ENCODE peak calls at places on chromosomes 3 and 15, in nine cellular contexts. One of them, this sample, is unnamed.
A peak's percentile ranks its signal among the peaks of the same experiment; 100 is the strongest.

GRCh38 chr3:162487138-162487537 is 990.5 kb downstream of the OTOL1 start:
- DNase-seq in H7: no peak
- DNase-seq in CD8-positive, alpha-beta memory T cell: no peak
- DNase-seq in SK-N-MC: no peak
- DNase-seq in WERI-Rb-1: no peak
- DNase-seq in endodermal cell: no peak
- DNase-seq in naive thymus-derived CD4-positive, alpha-beta T cell: no peak
- DNase-seq in cardiac muscle cell: no peak
- DNase-seq in adrenal gland: no peak
- DNase-seq in this sample: no peak

GRCh38 chr3:9340450-9341009 is 22.3 kb upstream of the THUMPD3 start:
- DNase-seq in H7: no peak
- DNase-seq in CD8-positive, alpha-beta memory T cell: no peak
- DNase-seq in SK-N-MC: no peak
- DNase-seq in WERI-Rb-1: no peak
- DNase-seq in endodermal cell: no peak
- DNase-seq in naive thymus-derived CD4-positive, alpha-beta T cell: no peak
- DNase-seq in cardiac muscle cell: no peak
- DNase-seq in adrenal gland: peak; percentile 44
- DNase-seq in this sample: no peak

GRCh38 chr15:68386587-68387287 is 45.2 kb downstream of the ITGA11 start:
- DNase-seq in H7: no peak
- DNase-seq in CD8-positive, alpha-beta memory T cell: no peak
- DNase-seq in SK-N-MC: no peak
- DNase-seq in WERI-Rb-1: no peak
- DNase-seq in endodermal cell: no peak
- DNase-seq in naive thymus-derived CD4-positive, alpha-beta T cell: peak; percentile 8
- DNase-seq in cardiac muscle cell: no peak
- DNase-seq in adrenal gland: no peak
- DNase-seq in this sample: no peak

GRCh38 chr3:64176461-64176996 is 48.7 kb downstream of the PRICKLE2 start:
- DNase-seq in H7: no peak
- DNase-seq in CD8-positive, alpha-beta memory T cell: no peak
- DNase-seq in SK-N-MC: no peak
- DNase-seq in WERI-Rb-1: no peak
- DNase-seq in endodermal cell: no peak
- DNase-seq in naive thymus-derived CD4-positive, alpha-beta T cell: no peak
- DNase-seq in cardiac muscle cell: no peak
- DNase-seq in adrenal gland: no peak
- DNase-seq in this sample: no peak

GRCh38 chr3:113312416-113312815 is 101.1 kb downstream of the BOC start:
- DNase-seq in H7: no peak
- DNase-seq in CD8-positive, alpha-beta memory T cell: no peak
- DNase-seq in SK-N-MC: no peak
- DNase-seq in WERI-Rb-1: no peak
- DNase-seq in endodermal cell: peak; percentile 66
- DNase-seq in naive thymus-derived CD4-positive, alpha-beta T cell: no peak
- DNase-seq in cardiac muscle cell: no peak
- DNase-seq in adrenal gland: no peak
- DNase-seq in this sample: no peak

GRCh38 chr3:104359546-104359945 is 1007.2 kb upstream of the ALCAM start:
- DNase-seq in H7: no peak
- DNase-seq in CD8-positive, alpha-beta memory T cell: no peak
- DNase-seq in SK-N-MC: no peak
- DNase-seq in WERI-Rb-1: no peak
- DNase-seq in endodermal cell: no peak
- DNase-seq in naive thymus-derived CD4-positive, alpha-beta T cell: no peak
- DNase-seq in cardiac muscle cell: peak; percentile 21
- DNase-seq in adrenal gland: no peak
- DNase-seq in this sample: no peak

GRCh38 chr15:80620931-80621330 is 74.2 kb upstream of the ABHD17C start:
- DNase-seq in H7: no peak
- DNase-seq in CD8-positive, alpha-beta memory T cell: no peak
- DNase-seq in SK-N-MC: no peak
- DNase-seq in WERI-Rb-1: no peak
- DNase-seq in endodermal cell: no peak
- DNase-seq in naive thymus-derived CD4-positive, alpha-beta T cell: no peak
- DNase-seq in cardiac muscle cell: no peak
- DNase-seq in adrenal gland: no peak
- DNase-seq in this sample: no peak

GRCh38 chr15:101411588-101411987 is 77.9 kb downstream of the PCSK6 start:
- DNase-seq in H7: no peak
- DNase-seq in CD8-positive, alpha-beta memory T cell: no peak
- DNase-seq in SK-N-MC: no peak
- DNase-seq in WERI-Rb-1: no peak
- DNase-seq in endodermal cell: no peak
- DNase-seq in naive thymus-derived CD4-positive, alpha-beta T cell: no peak
- DNase-seq in cardiac muscle cell: no peak
- DNase-seq in adrenal gland: no peak
- DNase-seq in this sample: no peak

GRCh38 chr3:37709946-37710345 is 151.7 kb upstream of the CTDSPL start:
- DNase-seq in H7: no peak
- DNase-seq in CD8-positive, alpha-beta memory T cell: no peak
- DNase-seq in SK-N-MC: no peak
- DNase-seq in WERI-Rb-1: no peak
- DNase-seq in endodermal cell: no peak
- DNase-seq in naive thymus-derived CD4-positive, alpha-beta T cell: no peak
- DNase-seq in cardiac muscle cell: no peak
- DNase-seq in adrenal gland: no peak
- DNase-seq in this sample: no peak

GRCh38 chr3:182935803-182936202 is 44.5 kb downstream of the DCUN1D1 start:
- DNase-seq in H7: no peak
- DNase-seq in CD8-positive, alpha-beta memory T cell: no peak
- DNase-seq in SK-N-MC: no peak
- DNase-seq in WERI-Rb-1: no peak
- DNase-seq in endodermal cell: no peak
- DNase-seq in naive thymus-derived CD4-positive, alpha-beta T cell: no peak
- DNase-seq in cardiac muscle cell: no peak
- DNase-seq in adrenal gland: no peak
- DNase-seq in this sample: no peak

GRCh38 chr3:31941230-31941632 is 39.8 kb downstream of the OSBPL10 start:
- DNase-seq in H7: no peak
- DNase-seq in CD8-positive, alpha-beta memory T cell: no peak
- DNase-seq in SK-N-MC: no peak
- DNase-seq in WERI-Rb-1: no peak
- DNase-seq in endodermal cell: no peak
- DNase-seq in naive thymus-derived CD4-positive, alpha-beta T cell: no peak
- DNase-seq in cardiac muscle cell: no peak
- DNase-seq in adrenal gland: no peak
- DNase-seq in this sample: peak; percentile 13

GRCh38 chr3:13480340-13481318 is 523 bp downstream of the HDAC11 start:
- DNase-seq in H7: no peak
- DNase-seq in CD8-positive, alpha-beta memory T cell: peak; percentile 77
- DNase-seq in SK-N-MC: no peak
- DNase-seq in WERI-Rb-1: peak; percentile 31
- DNase-seq in endodermal cell: peak; percentile 84
- DNase-seq in naive thymus-derived CD4-positive, alpha-beta T cell: no peak
- DNase-seq in cardiac muscle cell: no peak
- DNase-seq in adrenal gland: peak; percentile 54
- DNase-seq in this sample: no peak

GRCh38 chr15:77409259-77410156 is 10.4 kb downstream of the PEAK1 start:
- DNase-seq in H7: no peak
- DNase-seq in CD8-positive, alpha-beta memory T cell: no peak
- DNase-seq in SK-N-MC: peak; percentile 73
- DNase-seq in WERI-Rb-1: no peak
- DNase-seq in endodermal cell: no peak
- DNase-seq in naive thymus-derived CD4-positive, alpha-beta T cell: no peak
- DNase-seq in cardiac muscle cell: no peak
- DNase-seq in adrenal gland: no peak
- DNase-seq in this sample: no peak

GRCh38 chr3:17207019-17207418 is 322.3 kb downstream of the PLCL2 start:
- DNase-seq in H7: no peak
- DNase-seq in CD8-positive, alpha-beta memory T cell: no peak
- DNase-seq in SK-N-MC: no peak
- DNase-seq in WERI-Rb-1: no peak
- DNase-seq in endodermal cell: no peak
- DNase-seq in naive thymus-derived CD4-positive, alpha-beta T cell: no peak
- DNase-seq in cardiac muscle cell: no peak
- DNase-seq in adrenal gland: no peak
- DNase-seq in this sample: no peak

GRCh38 chr15:78414608-78415250 is 23.3 kb upstream of the IREB2 start:
- DNase-seq in H7: no peak
- DNase-seq in CD8-positive, alpha-beta memory T cell: no peak
- DNase-seq in SK-N-MC: no peak
- DNase-seq in WERI-Rb-1: no peak
- DNase-seq in endodermal cell: no peak
- DNase-seq in naive thymus-derived CD4-positive, alpha-beta T cell: no peak
- DNase-seq in cardiac muscle cell: no peak
- DNase-seq in adrenal gland: no peak
- DNase-seq in this sample: no peak

GRCh38 chr15:63575312-63575711 is 21.9 kb upstream of the FBXL22 start:
- DNase-seq in H7: no peak
- DNase-seq in CD8-positive, alpha-beta memory T cell: no peak
- DNase-seq in SK-N-MC: no peak
- DNase-seq in WERI-Rb-1: no peak
- DNase-seq in endodermal cell: no peak
- DNase-seq in naive thymus-derived CD4-positive, alpha-beta T cell: no peak
- DNase-seq in cardiac muscle cell: no peak
- DNase-seq in adrenal gland: no peak
- DNase-seq in this sample: no peak
- H3K36me3 ChIP-seq in H7: no peaks in the 10 kb centered on the region
- H3K36me3 ChIP-seq in CD8-positive, alpha-beta memory T cell: peaks cover 48% of the 10 kb centered on the region
- H3K36me3 ChIP-seq in SK-N-MC: peaks cover 32% of the 10 kb centered on the region
- H3K36me3 ChIP-seq in WERI-Rb-1: peaks cover 42% of the 10 kb centered on the region
- H3K36me3 ChIP-seq in endodermal cell: peaks cover 81% of the 10 kb centered on the region
- H3K36me3 ChIP-seq in naive thymus-derived CD4-positive, alpha-beta T cell: peaks cover 16% of the 10 kb centered on the region
- H3K36me3 ChIP-seq in cardiac muscle cell: no peaks in the 10 kb centered on the region
- H3K36me3 ChIP-seq in adrenal gland: no peaks in the 10 kb centered on the region
- H3K36me3 ChIP-seq in this sample: peaks cover 87% of the 10 kb centered on the region

GRCh38 chr3:52297242-52298146 is 9.9 kb downstream of the GLYCTK start:
- DNase-seq in H7: no peak
- DNase-seq in CD8-positive, alpha-beta memory T cell: no peak
- DNase-seq in SK-N-MC: no peak
- DNase-seq in WERI-Rb-1: no peak
- DNase-seq in endodermal cell: no peak
- DNase-seq in naive thymus-derived CD4-positive, alpha-beta T cell: no peak
- DNase-seq in cardiac muscle cell: no peak
- DNase-seq in adrenal gland: no peak
- DNase-seq in this sample: no peak

GRCh38 chr3:52293491-52294319 is 6.1 kb downstream of the GLYCTK start:
- DNase-seq in H7: peak; percentile 28
- DNase-seq in CD8-positive, alpha-beta memory T cell: no peak
- DNase-seq in SK-N-MC: no peak
- DNase-seq in WERI-Rb-1: no peak
- DNase-seq in endodermal cell: no peak
- DNase-seq in naive thymus-derived CD4-positive, alpha-beta T cell: no peak
- DNase-seq in cardiac muscle cell: no peak
- DNase-seq in adrenal gland: no peak
- DNase-seq in this sample: no peak

GRCh38 chr3:52294320-52295150 is 6.9 kb downstream of the GLYCTK start:
- DNase-seq in H7: no peak
- DNase-seq in CD8-positive, alpha-beta memory T cell: no peak
- DNase-seq in SK-N-MC: no peak
- DNase-seq in WERI-Rb-1: no peak
- DNase-seq in endodermal cell: no peak
- DNase-seq in naive thymus-derived CD4-positive, alpha-beta T cell: no peak
- DNase-seq in cardiac muscle cell: no peak
- DNase-seq in adrenal gland: no peak
- DNase-seq in this sample: no peak

GRCh38 chr3:52298147-52299098 is 10.8 kb downstream of the GLYCTK start:
- DNase-seq in H7: peak; percentile 71
- DNase-seq in CD8-positive, alpha-beta memory T cell: no peak
- DNase-seq in SK-N-MC: no peak
- DNase-seq in WERI-Rb-1: peak; percentile 20
- DNase-seq in endodermal cell: peak; percentile 80
- DNase-seq in naive thymus-derived CD4-positive, alpha-beta T cell: no peak
- DNase-seq in cardiac muscle cell: peak; percentile 51
- DNase-seq in adrenal gland: no peak
- DNase-seq in this sample: no peak

DNA sequence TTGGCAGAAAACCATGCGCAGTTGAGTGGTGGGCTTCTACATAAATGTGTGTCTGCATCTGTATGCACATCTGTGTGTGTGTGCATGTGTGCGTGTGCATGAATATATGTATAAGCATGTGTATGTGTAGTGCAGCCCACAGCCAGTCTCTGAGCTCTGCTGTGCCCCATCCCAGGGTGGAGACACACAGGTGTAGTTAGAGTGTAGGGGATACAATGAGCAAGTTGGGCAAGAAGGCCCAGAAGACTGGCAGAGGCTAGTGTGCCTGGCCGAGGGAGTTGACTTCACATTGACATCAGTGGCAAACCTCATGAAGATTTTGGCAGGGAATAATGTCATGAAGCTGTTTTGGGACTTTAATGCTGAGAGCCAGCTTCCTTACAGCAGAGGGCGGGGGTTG is 8.2 kb downstream of the GLYCTK start:
- DNase-seq in H7: no peak
- DNase-seq in CD8-positive, alpha-beta memory T cell: no peak
- DNase-seq in SK-N-MC: no peak
- DNase-seq in WERI-Rb-1: no peak
- DNase-seq in endodermal cell: no peak
- DNase-seq in naive thymus-derived CD4-positive, alpha-beta T cell: no peak
- DNase-seq in cardiac muscle cell: no peak
- DNase-seq in adrenal gland: no peak
- DNase-seq in this sample: no peak
- H3K36me3 ChIP-seq in H7: no peaks in the 10 kb centered on the region
- H3K36me3 ChIP-seq in CD8-positive, alpha-beta memory T cell: peaks cover 20% of the 10 kb centered on the region
- H3K36me3 ChIP-seq in SK-N-MC: no peaks in the 10 kb centered on the region
- H3K36me3 ChIP-seq in WERI-Rb-1: no peaks in the 10 kb centered on the region
- H3K36me3 ChIP-seq in endodermal cell: peaks cover 11% of the 10 kb centered on the region
- H3K36me3 ChIP-seq in naive thymus-derived CD4-positive, alpha-beta T cell: peaks cover 4% of the 10 kb centered on the region
- H3K36me3 ChIP-seq in cardiac muscle cell: no peaks in the 10 kb centered on the region
- H3K36me3 ChIP-seq in adrenal gland: no peaks in the 10 kb centered on the region
- H3K36me3 ChIP-seq in this sample: peaks cover 12% of the 10 kb centered on the region

DNA sequence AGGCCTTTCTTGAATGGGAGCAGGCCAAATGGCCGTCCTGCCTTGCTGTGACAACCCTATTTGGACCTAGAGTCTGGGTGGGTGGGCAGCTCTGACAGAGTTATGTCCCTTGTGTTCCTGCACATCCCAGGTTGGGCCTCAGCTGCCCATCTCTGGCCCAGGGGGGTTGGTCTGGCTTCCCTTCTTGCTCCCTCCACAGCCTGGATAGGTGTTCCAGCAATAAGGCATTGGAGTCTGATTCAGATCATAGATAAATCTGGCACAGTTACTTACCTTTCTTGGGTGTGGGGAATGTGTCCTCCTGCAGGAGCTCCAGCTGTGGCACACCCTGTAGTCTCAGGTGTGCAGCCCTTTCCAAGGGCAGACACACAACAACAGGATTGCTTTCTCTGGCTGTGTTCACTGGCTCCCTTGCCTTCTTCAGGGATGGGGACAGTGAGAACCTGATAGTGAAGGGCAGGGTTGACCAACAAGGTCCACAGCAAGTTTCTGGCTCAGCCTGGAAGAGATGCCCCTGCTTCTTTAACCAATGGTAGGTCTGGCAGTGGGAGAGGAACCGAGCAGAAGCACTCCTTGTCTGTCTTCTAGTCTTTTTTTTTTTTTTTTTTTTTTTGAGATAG is 177.9 kb downstream of the EPHB1 start:
- DNase-seq in H7: no peak
- DNase-seq in CD8-positive, alpha-beta memory T cell: no peak
- DNase-seq in SK-N-MC: no peak
- DNase-seq in WERI-Rb-1: no peak
- DNase-seq in endodermal cell: no peak
- DNase-seq in naive thymus-derived CD4-positive, alpha-beta T cell: no peak
- DNase-seq in cardiac muscle cell: no peak
- DNase-seq in adrenal gland: no peak
- DNase-seq in this sample: no peak
- H3K36me3 ChIP-seq in H7: no peaks in the 10 kb centered on the region
- H3K36me3 ChIP-seq in CD8-positive, alpha-beta memory T cell: no peaks in the 10 kb centered on the region
- H3K36me3 ChIP-seq in SK-N-MC: no peaks in the 10 kb centered on the region
- H3K36me3 ChIP-seq in WERI-Rb-1: no peaks in the 10 kb centered on the region
- H3K36me3 ChIP-seq in endodermal cell: no peaks in the 10 kb centered on the region
- H3K36me3 ChIP-seq in naive thymus-derived CD4-positive, alpha-beta T cell: no peaks in the 10 kb centered on the region
- H3K36me3 ChIP-seq in cardiac muscle cell: no peaks in the 10 kb centered on the region
- H3K36me3 ChIP-seq in adrenal gland: no peaks in the 10 kb centered on the region
- H3K36me3 ChIP-seq in this sample: no peaks in the 10 kb centered on the region

GRCh38 chr15:66707310-66708160 is 5.5 kb downstream of the SMAD6 start:
- DNase-seq in H7: peak; percentile 93
- DNase-seq in CD8-positive, alpha-beta memory T cell: no peak
- DNase-seq in SK-N-MC: no peak
- DNase-seq in WERI-Rb-1: peak; percentile 86
- DNase-seq in endodermal cell: peak; percentile 93
- DNase-seq in naive thymus-derived CD4-positive, alpha-beta T cell: no peak
- DNase-seq in cardiac muscle cell: peak; percentile 90
- DNase-seq in adrenal gland: no peak
- DNase-seq in this sample: no peak
- H3K36me3 ChIP-seq in H7: no peaks in the 10 kb centered on the region
- H3K36me3 ChIP-seq in CD8-positive, alpha-beta memory T cell: no peaks in the 10 kb centered on the region
- H3K36me3 ChIP-seq in SK-N-MC: no peaks in the 10 kb centered on the region
- H3K36me3 ChIP-seq in WERI-Rb-1: peaks cover 8% of the 10 kb centered on the region
- H3K36me3 ChIP-seq in endodermal cell: peaks cover 47% of the 10 kb centered on the region
- H3K36me3 ChIP-seq in naive thymus-derived CD4-positive, alpha-beta T cell: no peaks in the 10 kb centered on the region
- H3K36me3 ChIP-seq in cardiac muscle cell: peaks cover 50% of the 10 kb centered on the region
- H3K36me3 ChIP-seq in adrenal gland: no peaks in the 10 kb centered on the region
- H3K36me3 ChIP-seq in this sample: no peaks in the 10 kb centered on the region

This sample was measured in heart right ventricle.